ENCODE peak calls at places on chromosomes 3 and 15, in seven cellular contexts. One of them, this sample, is unnamed.

GRCh38 chr3:46897031-46897430 is 19.5 kb downstream of the PTH1R start:
- DNase-seq in amygdala: no peak
- DNase-seq in HFF-Myc: no peak
- DNase-seq in T1000: no peak
- DNase-seq in HS-5: no peak
- DNase-seq in neural crest cell: no peak
- DNase-seq in T-cell: no peak
- DNase-seq in this sample: no peak

GRCh38 chr15:29665441-29665985 is 156.8 kb downstream of the TJP1 start:
- DNase-seq in T1000: no peak
- DNase-seq in T-cell: no peak
- DNase-seq in HFF-Myc: no peak
- DNase-seq in HS-5: no peak
- DNase-seq in amygdala: no peak
- DNase-seq in neural crest cell: no peak
- DNase-seq in this sample: no peak

GRCh38 chr3:114299421-114299820 is 5.6 kb downstream of the TIGIT start:
- DNase-seq in HS-5: no peak
- DNase-seq in HFF-Myc: peak; percentile 5
- DNase-seq in amygdala: no peak
- DNase-seq in T1000: no peak
- DNase-seq in neural crest cell: peak; percentile 29
- DNase-seq in T-cell: no peak
- DNase-seq in this sample: peak; percentile 43

GRCh38 chr3:13543251-13543650 is 5.7 kb upstream of the FBLN2 start:
- DNase-seq in amygdala: no peak
- DNase-seq in neural crest cell: no peak
- DNase-seq in T1000: peak; percentile 46
- DNase-seq in T-cell: no peak
- DNase-seq in HS-5: peak; percentile 71
- DNase-seq in HFF-Myc: no peak
- DNase-seq in this sample: no peak

GRCh38 chr3:76403556-76403955 is 618.2 kb upstream of the ZNF717 start:
- DNase-seq in amygdala: no peak
- DNase-seq in HFF-Myc: no peak
- DNase-seq in HS-5: no peak
- DNase-seq in T-cell: no peak
- DNase-seq in T1000: no peak
- DNase-seq in neural crest cell: no peak
- DNase-seq in this sample: no peak

GRCh38 chr15:48630245-48630644 is 15.3 kb downstream of the FBN1 start:
- DNase-seq in HFF-Myc: no peak
- DNase-seq in amygdala: no peak
- DNase-seq in neural crest cell: no peak
- DNase-seq in T1000: no peak
- DNase-seq in T-cell: no peak
- DNase-seq in HS-5: no peak
- DNase-seq in this sample: no peak

GRCh38 chr3:55177749-55178148 is 249.9 kb upstream of the LRTM1 start:
- DNase-seq in HS-5: no peak
- DNase-seq in amygdala: no peak
- DNase-seq in T1000: no peak
- DNase-seq in T-cell: no peak
- DNase-seq in HFF-Myc: no peak
- DNase-seq in neural crest cell: no peak
- DNase-seq in this sample: no peak

GRCh38 chr3:139308156-139309017 is 35.4 kb upstream of the MRPS22 start:
- DNase-seq in HFF-Myc: no peak
- DNase-seq in HS-5: no peak
- DNase-seq in T1000: no peak
- DNase-seq in amygdala: no peak
- DNase-seq in T-cell: no peak
- DNase-seq in neural crest cell: no peak
- DNase-seq in this sample: no peak

GRCh38 chr15:92719024-92719423 is 63.4 kb upstream of the FAM174B start:
- DNase-seq in HFF-Myc: no peak
- DNase-seq in HS-5: no peak
- DNase-seq in neural crest cell: no peak
- DNase-seq in T-cell: no peak
- DNase-seq in T1000: no peak
- DNase-seq in amygdala: no peak
- DNase-seq in this sample: no peak

GRCh38 chr3:33173103-33173502 is 45.5 kb downstream of the SUSD5 start:
- DNase-seq in T-cell: no peak
- DNase-seq in HFF-Myc: no peak
- DNase-seq in T1000: no peak
- DNase-seq in neural crest cell: no peak
- DNase-seq in HS-5: no peak
- DNase-seq in amygdala: no peak
- DNase-seq in this sample: no peak

GRCh38 chr3:52149021-52149420 is 5.2 kb downstream of the POC1A start:
- DNase-seq in T1000: no peak
- DNase-seq in neural crest cell: no peak
- DNase-seq in amygdala: no peak
- DNase-seq in T-cell: no peak
- DNase-seq in HFF-Myc: no peak
- DNase-seq in HS-5: no peak
- DNase-seq in this sample: no peak

GRCh38 chr15:75455982-75456531 is 4.6 kb upstream of the SIN3A start:
- DNase-seq in HFF-Myc: no peak
- DNase-seq in T1000: no peak
- DNase-seq in neural crest cell: no peak
- DNase-seq in amygdala: peak; percentile 56
- DNase-seq in HS-5: no peak
- DNase-seq in T-cell: peak; percentile 34
- DNase-seq in this sample: peak; percentile 68

GRCh38 chr3:42188365-42188764 is 77.6 kb downstream of the CCK start:
- DNase-seq in T-cell: no peak
- DNase-seq in neural crest cell: no peak
- DNase-seq in HFF-Myc: no peak
- DNase-seq in T1000: no peak
- DNase-seq in amygdala: no peak
- DNase-seq in HS-5: no peak
- DNase-seq in this sample: no peak

GRCh38 chr3:58204713-58205112 is 6.1 kb downstream of the DNASE1L3 start:
- DNase-seq in HS-5: no peak
- DNase-seq in T1000: no peak
- DNase-seq in T-cell: no peak
- DNase-seq in HFF-Myc: no peak
- DNase-seq in neural crest cell: no peak
- DNase-seq in amygdala: no peak
- DNase-seq in this sample: no peak

GRCh38 chr3:123457841-123458240 is 9.0 kb upstream of the ADCY5 start:
- DNase-seq in neural crest cell: no peak
- DNase-seq in HFF-Myc: no peak
- DNase-seq in amygdala: no peak
- DNase-seq in T-cell: no peak
- DNase-seq in T1000: no peak
- DNase-seq in HS-5: no peak
- DNase-seq in this sample: no peak

GRCh38 chr15:93476491-93477176 is 387.6 kb upstream of the RGMA start:
- DNase-seq in T1000: no peak
- DNase-seq in HS-5: no peak
- DNase-seq in HFF-Myc: no peak
- DNase-seq in neural crest cell: no peak
- DNase-seq in amygdala: no peak
- DNase-seq in T-cell: no peak
- DNase-seq in this sample: no peak

GRCh38 chr15:39479916-39480315 is 101.0 kb upstream of the THBS1 start:
- DNase-seq in neural crest cell: no peak
- DNase-seq in amygdala: no peak
- DNase-seq in HS-5: no peak
- DNase-seq in T-cell: no peak
- DNase-seq in HFF-Myc: no peak
- DNase-seq in T1000: no peak
- DNase-seq in this sample: no peak

GRCh38 chr3:161197855-161198836 is 23.0 kb upstream of the NMD3 start:
- DNase-seq in neural crest cell: no peak
- DNase-seq in HFF-Myc: no peak
- DNase-seq in T1000: no peak
- DNase-seq in amygdala: no peak
- DNase-seq in HS-5: no peak
- DNase-seq in T-cell: no peak
- DNase-seq in this sample: no peak

GRCh38 chr3:67739851-67740250 is 85.4 kb upstream of the SUCLG2 start:
- DNase-seq in neural crest cell: no peak
- DNase-seq in T1000: no peak
- DNase-seq in T-cell: no peak
- DNase-seq in HFF-Myc: no peak
- DNase-seq in amygdala: no peak
- DNase-seq in HS-5: no peak
- DNase-seq in this sample: no peak

GRCh38 chr3:171049831-171050444 is 23.4 kb upstream of the SLC2A2 start:
- DNase-seq in HFF-Myc: peak; percentile 24
- DNase-seq in HS-5: no peak
- DNase-seq in T1000: peak; percentile 35
- DNase-seq in neural crest cell: peak; percentile 46
- DNase-seq in T-cell: no peak
- DNase-seq in amygdala: peak; percentile 54
- DNase-seq in this sample: peak; percentile 69

This sample was measured in GM12865.